ENCODE peak calls at places on chromosome 20, in seven cellular contexts. G is dorsolateral prefrontal cortex, Z is cardiac muscle cell, A is body of pancreas, O is left lung, J is tibial nerve, V is heart right ventricle. U is an unnamed sample.

GRCh38 chr20:36097331-36097730 is 57.2 kb upstream of the EPB41L1 start:
- DNase-seq in G (no peak), Z (peak; percentile 56), A (no peak), O (no peak), J (no peak), V (no peak), U (peak; percentile 31)

GRCh38 chr20:43988867-43989266 is 74.2 kb downstream of the TOX2 start:
- DNase-seq in G (no peak), Z (no peak), A (no peak), O (no peak), J (no peak), V (no peak), U (no peak)

GRCh38 chr20:35508493-35509218 is 20.8 kb downstream of the C20orf173 start:
- DNase-seq in G (no peak), Z (no peak), A (no peak), O (no peak), J (no peak), V (no peak), U (no peak)

GRCh38 chr20:39298566-39299501 is 336.7 kb downstream of the DHX35 start:
- DNase-seq in G (no peak), Z (no peak), A (peak; percentile 20), O (no peak), J (no peak), V (no peak), U (no peak)

GRCh38 chr20:50331469-50332251 is 141.0 kb downstream of the CEBPB start:
- DNase-seq in G (no peak), Z (no peak), A (peak; percentile 72), O (no peak), J (no peak), V (no peak), U (no peak)

GRCh38 chr20:46636514-46636913 is 14.7 kb downstream of the SLC13A3 start:
- DNase-seq in G (no peak), Z (no peak), A (no peak), O (no peak), J (no peak), V (no peak), U (no peak)

GRCh38 chr20:33662172-33662571 is at the start of gene C20orf144:
- DNase-seq in G (no peak), Z (no peak), A (no peak), O (no peak), J (no peak), V (no peak), U (no peak)

GRCh38 chr20:57610261-57610952 is 9.8 kb downstream of the ZBP1 start:
- DNase-seq in G (no peak), Z (no peak), A (no peak), O (no peak), J (no peak), V (no peak), U (no peak)

GRCh38 chr20:46113071-46113470 is 5.0 kb upstream of the CD40 start:
- DNase-seq in G (no peak), Z (no peak), A (no peak), O (no peak), J (no peak), V (no peak), U (no peak)

GRCh38 chr20:51043811-51044210 is 20.9 kb upstream of the KCNG1 start:
- DNase-seq in G (no peak), Z (no peak), A (no peak), O (no peak), J (no peak), V (no peak), U (no peak)

GRCh38 chr20:56631990-56632327 is 2.9 kb downstream of the TFAP2C start:
- DNase-seq in G (no peak), Z (no peak), A (no peak), O (no peak), J (no peak), V (no peak), U (no peak)

GRCh38 chr20:40293740-40294139 is 395.3 kb downstream of the MAFB start:
- DNase-seq in G (no peak), Z (peak; percentile 48), A (peak; percentile 12), O (no peak), J (peak; percentile 60), V (peak; percentile 42), U (no peak)

GRCh38 chr20:17835240-17835940 is 133.2 kb downstream of the SNX5 start:
- DNase-seq in G (no peak), Z (peak; percentile 89), A (peak; percentile 43), O (no peak), J (peak; percentile 42), V (peak; percentile 49), U (no peak)

GRCh38 chr20:8581451-8582183 is 449.6 kb downstream of the PLCB1 start:
- DNase-seq in G (no peak), Z (no peak), A (no peak), O (no peak), J (no peak), V (no peak), U (no peak)

GRCh38 chr20:56358070-56358469 is 704 bp upstream of the FAM210B start:
- DNase-seq in G (no peak), Z (no peak), A (no peak), O (no peak), J (no peak), V (no peak), U (no peak)

GRCh38 chr20:48247961-48248360 is 462.7 kb upstream of the SULF2 start:
- DNase-seq in G (no peak), Z (no peak), A (no peak), O (no peak), J (no peak), V (no peak), U (no peak)

GRCh38 chr20:10217517-10218410 is 866 bp upstream of the SNAP25 start:
- DNase-seq in G (peak; percentile 69), Z (peak; percentile 99), A (peak; percentile 53), O (peak; percentile 49), J (no peak), V (no peak), U (no peak)

GRCh38 chr20:12053348-12053747 is 135.7 kb downstream of the BTBD3 start:
- DNase-seq in G (no peak), Z (peak; percentile 89), A (peak; percentile 20), O (no peak), J (no peak), V (no peak), U (no peak)

GRCh38 chr20:39706089-39706721 is 744.1 kb downstream of the DHX35 start:
- DNase-seq in G (no peak), Z (no peak), A (peak; percentile 16), O (no peak), J (peak; percentile 6), V (peak; percentile 67), U (no peak)

GRCh38 chr20:36399147-36399968 is 93.2 kb downstream of the DLGAP4 start:
- DNase-seq in G (peak; percentile 62), Z (peak; percentile 35), A (peak; percentile 33), O (no peak), J (peak; percentile 7), V (peak; percentile 9), U (peak; percentile 40)

GRCh38 chr20:54212226-54212625 is 4.3 kb downstream of the PFDN4 start:
- DNase-seq in G (no peak), Z (peak; percentile 84), A (peak; percentile 16), O (no peak), J (no peak), V (no peak), U (no peak)

GRCh38 chr20:49319204-49319809 is 41.5 kb upstream of the ZNFX1 start:
- DNase-seq in G (no peak), Z (no peak), A (no peak), O (no peak), J (no peak), V (peak; percentile 13), U (no peak)
- H3K27me3 ChIP-seq in G (peaks cover 8% of the 10 kb centered on the region), Z (peaks cover 68% of the 10 kb centered on the region), A (peaks cover 8% of the 10 kb centered on the region), O (peaks cover 41% of the 10 kb centered on the region), J (peaks cover 3% of the 10 kb centered on the region), V (peaks cover 57% of the 10 kb centered on the region), U (peaks cover 65% of the 10 kb centered on the region)

GRCh38 chr20:24697411-24697810 is 228.0 kb downstream of the SYNDIG1 start:
- DNase-seq in G (no peak), Z (no peak), A (no peak), O (no peak), J (no peak), V (no peak), U (no peak)
- H3K27me3 ChIP-seq in G (no peaks in the 10 kb centered on the region), Z (peaks cover 5% of the 10 kb centered on the region), A (no peaks in the 10 kb centered on the region), O (no peaks in the 10 kb centered on the region), J (no peaks in the 10 kb centered on the region), V (no peaks in the 10 kb centered on the region), U (no peaks in the 10 kb centered on the region)

DNA sequence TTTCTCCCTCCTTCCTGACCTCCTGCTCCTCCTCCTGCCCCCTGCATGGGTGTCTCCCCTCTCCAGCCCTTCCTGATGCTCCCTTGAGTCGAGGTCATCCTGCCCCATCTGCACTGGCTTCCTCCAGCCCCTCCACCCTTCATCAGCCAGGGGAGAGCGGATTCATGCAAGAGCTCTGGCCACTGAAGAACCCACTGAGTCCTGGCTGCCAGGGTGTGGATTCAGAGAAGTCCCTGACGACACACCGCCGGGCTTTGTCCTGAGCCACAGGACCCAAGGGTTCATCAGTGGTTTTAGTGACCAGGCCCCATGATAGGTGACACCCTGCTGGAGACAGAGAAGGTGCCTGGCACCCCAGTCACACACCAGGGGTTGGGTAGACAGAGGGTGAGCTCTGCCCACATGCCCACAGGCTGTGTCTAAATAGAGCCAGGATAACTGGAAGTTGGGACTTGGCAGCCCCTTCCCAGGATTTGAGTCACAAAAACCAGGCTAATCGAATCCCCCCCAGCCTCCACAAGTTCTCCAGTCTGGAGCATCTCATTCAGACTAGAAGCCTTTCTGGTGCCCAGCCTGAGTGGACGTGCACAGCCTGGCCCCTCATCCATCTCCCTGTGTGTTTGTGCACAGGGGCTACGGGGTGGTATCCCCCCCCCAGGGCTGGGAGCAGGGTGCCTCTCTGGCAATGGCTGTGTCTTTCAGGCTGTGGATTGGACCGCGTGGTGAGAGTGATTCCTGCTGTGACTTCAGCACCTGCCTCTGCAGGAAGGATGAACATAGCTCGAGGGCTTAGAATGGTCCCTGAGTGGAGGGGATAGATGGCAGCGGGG is 1.1 kb downstream of the GFRA4 start:
- DNase-seq in G (no peak), Z (no peak), A (no peak), O (no peak), J (no peak), V (no peak), U (no peak)
- H3K27me3 ChIP-seq in G (peaks cover 34% of the 10 kb centered on the region), Z (peaks cover 52% of the 10 kb centered on the region), A (no peaks in the 10 kb centered on the region), O (peaks cover 26% of the 10 kb centered on the region), J (no peaks in the 10 kb centered on the region), V (peaks cover 39% of the 10 kb centered on the region), U (peaks cover 9% of the 10 kb centered on the region)

GRCh38 chr20:62515280-62515679 is 39.5 kb upstream of the GATA5 start:
- DNase-seq in G (no peak), Z (no peak), A (no peak), O (no peak), J (no peak), V (no peak), U (no peak)

GRCh38 chr20:62511300-62511914 is 35.6 kb upstream of the GATA5 start:
- DNase-seq in G (no peak), Z (no peak), A (no peak), O (no peak), J (no peak), V (no peak), U (no peak)

GRCh38 chr20:62513991-62514390 is 38.2 kb upstream of the GATA5 start:
- DNase-seq in G (no peak), Z (no peak), A (no peak), O (no peak), J (no peak), V (no peak), U (no peak)

GRCh38 chr20:62511915-62512610 is 36.3 kb upstream of the GATA5 start:
- DNase-seq in G (no peak), Z (no peak), A (no peak), O (no peak), J (no peak), V (no peak), U (no peak)

DNA sequence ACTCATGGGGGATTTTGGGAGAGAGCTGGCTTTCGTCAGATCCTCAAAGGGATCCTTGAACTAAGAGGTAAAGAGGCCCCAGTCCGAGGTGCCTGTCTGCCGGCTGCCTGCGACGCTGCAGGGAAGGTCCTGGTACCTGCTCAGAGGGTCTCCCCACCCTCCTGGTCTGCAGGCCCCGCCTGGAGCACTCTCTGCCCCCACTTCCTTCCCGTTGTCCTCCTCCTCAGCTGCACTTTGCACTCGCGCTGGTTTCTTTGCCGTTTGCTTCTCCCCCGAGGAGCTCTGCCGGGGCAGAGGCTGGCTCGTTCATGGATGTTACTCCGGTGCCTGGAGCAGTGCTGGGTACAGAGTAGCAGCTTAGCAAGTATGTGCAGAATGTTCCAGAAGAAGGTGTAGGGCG is 37.0 kb upstream of the GATA5 start:
- DNase-seq in G (no peak), Z (no peak), A (no peak), O (no peak), J (no peak), V (no peak), U (no peak)
- H3K27me3 ChIP-seq in G (no peaks in the 10 kb centered on the region), Z (no peaks in the 10 kb centered on the region), A (no peaks in the 10 kb centered on the region), O (no peaks in the 10 kb centered on the region), J (no peaks in the 10 kb centered on the region), V (peaks cover 8% of the 10 kb centered on the region), U (peaks cover 11% of the 10 kb centered on the region)